ENCODE peak calls at places on chromosome 13, in five cellular contexts. C is PC-3, U is trophoblast cell, O is GM23248, Q is fibroblast of lung. K is an unnamed sample. For H3K79me2, the result is how much of the 10 kb centered on the place peaks cover.

GRCh38 chr13:43787998-43788397 is 1.2 kb upstream of the ENOX1 start:
- DNase-seq in C (peak), Q (peak), O (peak), U (peak), K (peak)

GRCh38 chr13:113603116-113603710 is 18.7 kb downstream of the TFDP1 start:
- DNase-seq in O (no peak), Q (no peak), U (no peak), C (no peak), K (peak)

GRCh38 chr13:37701306-37701705 is 102.7 kb upstream of the POSTN start:
- DNase-seq in O (peak), C (no peak), U (no peak), Q (peak), K (no peak)

GRCh38 chr13:26872444-26873173 is 112.0 kb upstream of the GPR12 start:
- DNase-seq in Q (no peak), U (peak), O (peak), C (peak), K (no peak)

GRCh38 chr13:32790731-32791130 is 204.5 kb downstream of the PDS5B start:
- DNase-seq in O (peak), U (no peak), Q (no peak), C (peak), K (no peak)

GRCh38 chr13:26584713-26585112 is 27.2 kb downstream of the WASF3 start:
- DNase-seq in O (peak), Q (peak), U (no peak), C (peak), K (peak)

GRCh38 chr13:27339299-27339698 is 68.7 kb downstream of the RASL11A start:
- DNase-seq in U (peak), Q (peak), O (peak), C (peak), K (no peak)

GRCh38 chr13:20714563-20715339 is 11.3 kb downstream of the IL17D start:
- DNase-seq in Q (peak), O (peak), C (no peak), U (no peak), K (peak)

GRCh38 chr13:93262729-93263128 is 36.1 kb downstream of the GPC6 start:
- DNase-seq in O (peak), Q (peak), C (peak), U (peak), K (no peak)

GRCh38 chr13:102999498-102999897 is 66.7 kb downstream of the SLC10A2 start:
- DNase-seq in C (no peak), O (no peak), U (no peak), Q (no peak), K (no peak)

GRCh38 chr13:44818428-44818827 is 170.8 kb downstream of the NUFIP1 start:
- DNase-seq in Q (no peak), C (peak), O (peak), U (peak), K (no peak)

GRCh38 chr13:111882351-111882750 is 184.6 kb upstream of the SOX1 start:
- DNase-seq in U (no peak), C (no peak), Q (no peak), O (no peak), K (no peak)

GRCh38 chr13:38141792-38142191 is 207.9 kb upstream of the UFM1 start:
- DNase-seq in O (peak), C (peak), U (no peak), Q (peak), K (no peak)

GRCh38 chr13:31896427-31896826 is 135.1 kb upstream of the FRY start:
- DNase-seq in O (peak), C (no peak), Q (peak), U (no peak), K (peak)

GRCh38 chr13:97141564-97142005 is 80.5 kb upstream of the MBNL2 start:
- DNase-seq in C (peak), Q (peak), O (peak), U (peak), K (no peak)

GRCh38 chr13:52838433-52839107 is 9.9 kb downstream of the PCDH8 start:
- DNase-seq in Q (no peak), C (no peak), O (no peak), U (no peak), K (no peak)

DNA sequence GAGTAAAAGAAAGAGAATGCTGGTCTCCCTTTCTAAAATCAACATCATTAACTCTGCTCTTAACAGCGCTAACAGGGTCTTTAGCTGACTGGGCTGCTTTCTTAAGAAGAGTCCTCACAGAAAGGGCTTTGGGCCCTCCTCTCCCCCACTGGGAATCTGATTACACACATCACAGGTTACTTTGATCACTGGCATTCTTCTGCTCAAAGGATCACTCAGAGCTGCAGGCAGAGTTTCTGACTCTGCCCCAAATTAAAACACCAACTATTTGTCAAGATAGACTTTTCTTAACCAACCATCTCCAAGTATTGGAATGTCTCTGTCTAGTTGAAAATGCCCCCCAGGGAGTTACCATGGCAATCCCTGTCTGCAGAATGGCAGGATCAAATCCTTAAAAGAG is 31.1 kb upstream of the SIAH3 start:
- DNase-seq in U (no peak), O (no peak), C (no peak), Q (peak), K (no peak)
- H3K4me2 ChIP-seq in U (no peak), O (no peak), C (no peak), Q (no peak), K (no peak)

DNA sequence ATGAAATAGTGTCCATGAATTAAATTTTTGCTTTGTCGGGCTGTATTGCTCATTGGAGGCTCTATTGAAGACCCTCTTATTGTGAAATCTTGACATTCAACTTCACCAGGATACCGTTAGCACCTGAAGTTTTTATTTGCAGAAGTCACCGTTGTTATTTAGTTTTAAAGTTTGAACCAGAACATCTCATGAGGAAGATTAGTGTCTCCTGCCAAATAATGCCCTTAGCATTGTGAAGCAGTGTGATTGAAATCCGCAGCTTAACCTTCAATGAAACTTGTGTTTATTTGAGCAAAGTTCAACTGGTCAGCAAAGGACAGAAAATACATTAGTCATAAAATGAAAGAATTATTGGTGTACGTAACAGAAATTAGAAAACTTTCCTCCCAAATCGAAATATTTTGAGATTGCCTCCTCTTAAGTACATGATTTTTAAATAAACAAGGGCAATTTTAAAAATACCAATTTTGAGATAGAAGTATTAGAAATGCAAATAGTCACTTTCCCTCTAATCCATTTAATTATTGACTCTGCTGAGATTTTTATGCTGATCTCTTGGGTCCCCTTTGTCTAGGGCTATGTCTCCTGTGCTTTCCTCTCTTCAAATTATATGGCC is 84.4 kb downstream of the WDFY2 start:
- DNase-seq in U (no peak), Q (no peak), C (no peak), O (no peak), K (no peak)
- H3K79me2 ChIP-seq in U (under half), Q (under half), C (under half), O (half or more), K (half or more)

DNA sequence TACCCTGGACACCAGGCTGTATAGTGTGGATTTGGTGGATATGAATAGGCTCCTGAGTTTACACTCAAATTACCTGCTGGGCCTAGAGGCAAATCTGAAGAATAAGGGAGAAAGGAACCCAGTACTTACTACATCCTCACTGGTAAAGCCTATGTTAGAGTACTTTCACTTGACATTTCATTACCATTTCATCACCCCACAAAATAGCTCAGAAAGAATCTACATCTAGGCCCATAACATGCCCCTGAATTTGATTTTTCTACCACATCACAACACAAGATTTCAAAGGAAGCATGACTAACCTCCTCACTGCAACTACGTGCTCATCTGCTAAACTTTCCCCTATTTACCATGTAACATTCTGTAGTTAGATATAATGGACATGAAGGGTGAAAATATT is 43.3 kb downstream of the VWA8 start:
- DNase-seq in O (peak), U (no peak), C (no peak), Q (peak), K (no peak)
- H3K4me2 ChIP-seq in O (peak), U (no peak), C (no peak), Q (no peak), K (peak)

DNA sequence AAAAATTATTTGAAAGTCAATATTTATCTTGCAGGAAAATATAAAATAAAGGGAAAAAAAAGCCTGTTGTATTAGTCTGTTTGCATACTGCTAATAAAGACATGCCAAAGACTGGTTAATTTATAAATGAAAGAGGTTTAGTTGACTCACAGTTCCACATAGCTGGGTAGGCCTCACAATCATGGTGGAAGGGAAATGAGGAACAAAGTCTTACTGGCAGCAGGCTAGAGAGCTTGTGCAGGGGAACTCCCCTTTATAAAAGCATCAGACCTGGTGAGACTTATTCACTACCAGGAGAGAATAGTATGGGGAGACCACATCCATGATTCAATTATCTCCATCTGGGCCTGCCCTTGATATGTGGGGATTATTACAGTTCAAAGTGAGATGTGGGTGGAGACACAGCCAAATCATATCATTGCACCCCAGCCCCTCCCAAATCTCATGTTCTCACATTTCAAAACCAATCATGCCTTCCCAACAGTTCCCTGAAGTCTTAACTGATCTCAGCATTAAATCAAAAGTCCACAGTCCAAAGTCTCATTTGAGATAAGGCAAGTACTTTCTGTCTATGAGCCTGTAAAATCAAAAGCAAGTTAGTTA is 1416.5 kb upstream of the SPRY2 start:
- DNase-seq in U (no peak), O (no peak), C (no peak), Q (no peak), K (no peak)
- H3K79me2 ChIP-seq in U (under half), O (under half), C (under half), Q (under half), K (under half)

GRCh38 chr13:98509271-98510155 is 67.4 kb downstream of the STK24 start:
- DNase-seq in U (peak), C (peak), Q (peak), O (peak), K (peak)
- H3K4me2 ChIP-seq in U (no peak), C (peak), Q (peak), O (peak), K (peak)

DNA sequence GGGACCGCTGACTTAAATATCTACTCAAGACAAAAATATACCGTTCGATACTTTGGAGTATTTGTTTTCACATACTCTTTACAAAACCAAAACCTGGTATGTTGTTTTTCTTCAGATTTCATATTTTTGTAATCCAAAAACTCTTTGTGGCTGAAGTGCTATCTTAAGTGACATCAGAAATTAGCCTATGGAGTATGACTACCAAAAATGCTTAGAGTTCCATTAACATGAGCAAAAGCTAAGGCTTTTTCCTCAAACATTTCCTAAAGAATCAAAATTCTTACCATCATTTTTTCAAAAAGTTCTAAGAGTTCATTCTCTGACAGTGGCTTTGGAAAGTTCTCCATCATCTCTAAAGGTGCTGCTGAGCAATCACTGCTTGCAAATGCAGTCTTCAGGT is 52.0 kb downstream of the DIAPH3 start:
- DNase-seq in C (no peak), O (peak), Q (peak), U (peak), K (no peak)
- H3K79me2 ChIP-seq in C (under half), O (half or more), Q (under half), U (under half), K (half or more)

GRCh38 chr13:90362718-90363117 is 984.8 kb upstream of the MIR17HG start:
- DNase-seq in U (no peak), Q (peak), O (no peak), C (no peak), K (no peak)

GRCh38 chr13:90360785-90361184 is 986.7 kb upstream of the MIR17HG start:
- DNase-seq in C (no peak), O (no peak), Q (no peak), U (no peak), K (no peak)

DNA sequence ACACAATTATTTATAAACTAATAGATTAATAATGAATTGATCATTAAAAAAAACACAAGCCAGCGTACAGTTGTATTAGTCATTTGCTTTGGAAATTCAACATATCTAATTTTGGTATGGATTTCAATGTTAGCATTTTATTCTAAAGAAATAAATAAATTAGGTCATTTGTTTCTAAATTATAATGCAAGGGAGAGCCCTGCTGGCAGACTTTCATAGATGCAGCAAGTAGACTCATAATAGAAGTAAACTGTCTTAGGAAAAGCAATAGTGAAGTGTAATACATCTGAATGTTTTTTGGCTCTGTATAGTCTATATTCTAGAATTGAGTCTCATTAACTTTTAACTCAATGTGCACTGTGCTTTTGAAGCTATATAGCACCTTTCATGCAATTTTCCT is 982.4 kb upstream of the MIR17HG start:
- DNase-seq in Q (peak), O (peak), U (no peak), C (no peak), K (no peak)
- H3K4me2 ChIP-seq in Q (no peak), O (no peak), U (no peak), C (no peak), K (no peak)

GRCh38 chr13:62320731-62321130 is 905.1 kb upstream of the PCDH20 start:
- DNase-seq in O (no peak), U (no peak), Q (no peak), C (no peak), K (no peak)

GRCh38 chr13:62321139-62321538 is 905.5 kb upstream of the PCDH20 start:
- DNase-seq in U (no peak), O (no peak), C (no peak), Q (no peak), K (no peak)

GRCh38 chr13:62324842-62325241 is 909.2 kb upstream of the PCDH20 start:
- DNase-seq in U (no peak), Q (no peak), C (no peak), O (no peak), K (no peak)

GRCh38 chr13:62321895-62322294 is 906.2 kb upstream of the PCDH20 start:
- DNase-seq in O (no peak), U (no peak), C (no peak), Q (no peak), K (no peak)

GRCh38 chr13:62320129-62320724 is 904.6 kb upstream of the PCDH20 start:
- DNase-seq in Q (peak), O (peak), U (peak), C (peak), K (no peak)
- H3K79me2 ChIP-seq in Q (under half), O (under half), U (under half), C (under half), K (under half)

GRCh38 chr13:51361111-51361510 is 21.6 kb downstream of the SERPINE3 start:
- DNase-seq in C (no peak), Q (peak), U (peak), O (no peak), K (no peak)

GRCh38 chr13:51360489-51360888 is 21.0 kb downstream of the SERPINE3 start:
- DNase-seq in U (no peak), C (no peak), O (no peak), Q (no peak), K (no peak)

GRCh38 chr13:51359352-51359751 is 19.9 kb downstream of the SERPINE3 start:
- DNase-seq in C (no peak), O (no peak), U (no peak), Q (no peak), K (no peak)

GRCh38 chr13:51355217-51355616 is 15.7 kb downstream of the SERPINE3 start:
- DNase-seq in Q (no peak), O (no peak), C (no peak), U (no peak), K (no peak)

GRCh38 chr13:51357928-51358595 is 18.6 kb downstream of the SERPINE3 start:
- DNase-seq in U (no peak), C (no peak), Q (no peak), O (no peak), K (no peak)
- H3K4me2 ChIP-seq in U (no peak), C (no peak), Q (no peak), O (no peak), K (no peak)

GRCh38 chr13:40559915-40560314 is 106.5 kb downstream of the FOXO1 start:
- DNase-seq in C (no peak), O (no peak), Q (no peak), U (no peak), K (no peak)
- H3K79me2 ChIP-seq in C (under half), O (under half), Q (under half), U (under half), K (under half)